ENCODE peak calls at places on chromosome 2, in ten cellular contexts. T, J, A, P, R, H, Q, O, Y and C are unnamed samples.

GRCh38 chr2:236216711-236217110 is 47.5 kb downstream of the ASB18 start:
- DNase-seq in Y (no peak), O (no peak), R (no peak), A (no peak), T (no peak), J (no peak), P (no peak), Q (no peak), H (no peak), C (no peak)

GRCh38 chr2:149488719-149489440 is 98.7 kb downstream of the MMADHC start:
- DNase-seq in T (no peak), Y (no peak), O (no peak), Q (no peak), H (no peak), A (no peak), P (no peak), R (no peak), J (no peak), C (no peak)

GRCh38 chr2:79432731-79433146 is 80.1 kb upstream of the CTNNA2 start:
- DNase-seq in Q (no peak), R (no peak), J (no peak), T (no peak), P (peak; percentile 8), A (peak; percentile 28), H (no peak), Y (no peak), O (no peak), C (no peak)

GRCh38 chr2:122634261-122634660 is 878.8 kb downstream of the TSN start:
- DNase-seq in Y (no peak), Q (no peak), J (no peak), H (no peak), A (no peak), T (no peak), R (no peak), O (peak; percentile 96), P (no peak), C (no peak)

GRCh38 chr2:39981877-39982276 is 202.8 kb upstream of the THUMPD2 start:
- DNase-seq in J (no peak), P (no peak), Y (no peak), Q (no peak), R (no peak), H (peak; percentile 27), A (no peak), O (no peak), T (no peak), C (no peak)

GRCh38 chr2:26575836-26576564 is 65.2 kb downstream of the CIB4 start:
- DNase-seq in T (no peak), H (no peak), O (no peak), Q (no peak), P (no peak), A (no peak), R (no peak), Y (no peak), J (no peak), C (no peak)

GRCh38 chr2:230824406-230824978 is 40.2 kb upstream of the ITM2C start:
- DNase-seq in Q (peak; percentile 82), T (peak; percentile 76), A (peak; percentile 87), R (peak; percentile 60), Y (peak; percentile 52), J (no peak), O (peak; percentile 89), H (peak; percentile 54), P (peak; percentile 89), C (peak; percentile 58)

GRCh38 chr2:116490511-116491145 is 1323.9 kb upstream of the DDX18 start:
- DNase-seq in Y (no peak), J (no peak), P (no peak), T (no peak), O (no peak), Q (no peak), R (no peak), H (no peak), A (no peak), C (no peak)

GRCh38 chr2:67823726-67824125 is 239.1 kb downstream of the C1D start:
- DNase-seq in J (no peak), R (no peak), Y (no peak), H (no peak), P (no peak), A (no peak), T (no peak), Q (no peak), O (no peak), C (no peak)

GRCh38 chr2:42012651-42013050 is 35.2 kb upstream of the PKDCC start:
- DNase-seq in Y (no peak), H (no peak), Q (no peak), A (no peak), R (no peak), P (no peak), T (no peak), J (no peak), O (no peak), C (no peak)